ENCODE peak calls at places on chromosomes 1 and 21, in eight cellular contexts. E is adipocyte, V is fibroblast of lung, X is GM23248, Y is neural progenitor cell, S is neuronal stem cell, D is colonic mucosa, Z is H9. L is an unnamed sample.
A peak's percentile ranks its signal among the peaks of the same experiment; 100 is the strongest.

GRCh38 chr1:189962171-189962570 is 515.5 kb downstream of the BRINP3 start:
- DNase-seq in E (peak; percentile 92), V (peak; percentile 91), X (peak; percentile 6), Y (no peak), S (no peak), D (no peak), Z (no peak), L (no peak)

GRCh38 chr1:204359474-204360255 is at the start of gene PLEKHA6:
- DNase-seq in E (peak; percentile 69), V (peak; percentile 33), X (peak; percentile 73), Y (peak; percentile 71), S (no peak), D (no peak), Z (no peak), L (peak; percentile 88)

GRCh38 chr1:228243093-228243492 is 35.2 kb downstream of the OBSCN start:
- DNase-seq in E (no peak), V (no peak), X (no peak), Y (no peak), S (no peak), D (no peak), Z (no peak), L (no peak)

GRCh38 chr1:16978589-16979474 is 1.6 kb downstream of the MFAP2 start:
- DNase-seq in E (peak; percentile 94), V (peak; percentile 95), X (peak; percentile 96), Y (peak; percentile 23), S (no peak), D (peak; percentile 37), Z (no peak), L (peak; percentile 84)

GRCh38 chr1:64482128-64482527 is 12.2 kb downstream of the CACHD1 start:
- DNase-seq in E (no peak), V (no peak), X (no peak), Y (no peak), S (no peak), D (no peak), Z (no peak), L (no peak)

GRCh38 chr1:64696879-64697278 is 48.0 kb upstream of the RAVER2 start:
- DNase-seq in E (no peak), V (no peak), X (no peak), Y (no peak), S (no peak), D (no peak), Z (no peak), L (no peak)

GRCh38 chr21:19076031-19076430 is 672.4 kb upstream of the TMPRSS15 start:
- DNase-seq in E (no peak), V (no peak), X (no peak), Y (no peak), S (no peak), D (no peak), Z (peak; percentile 31), L (no peak)

GRCh38 chr1:51100264-51100880 is 1.7 kb upstream of the C1orf185 start:
- DNase-seq in E (peak; percentile 4), V (no peak), X (no peak), Y (no peak), S (no peak), D (no peak), Z (no peak), L (no peak)

GRCh38 chr1:182293119-182293589 is 98.4 kb downstream of the GLUL start:
- DNase-seq in E (no peak), V (no peak), X (no peak), Y (no peak), S (no peak), D (no peak), Z (no peak), L (no peak)

GRCh38 chr1:231903586-231904081 is 277.0 kb downstream of the DISC1 start:
- DNase-seq in E (no peak), V (no peak), X (no peak), Y (no peak), S (no peak), D (no peak), Z (no peak), L (no peak)

GRCh38 chr21:34598931-34599400 is 15.9 kb downstream of the RCAN1 start:
- DNase-seq in E (peak; percentile 2), V (peak; percentile 51), X (peak; percentile 53), Y (no peak), S (no peak), D (no peak), Z (no peak), L (no peak)

GRCh38 chr1:16204634-16205332 is 7.7 kb downstream of the ARHGEF19 start:
- DNase-seq in E (no peak), V (no peak), X (peak; percentile 41), Y (peak; percentile 77), S (no peak), D (peak; percentile 53), Z (peak; percentile 72), L (no peak)

GRCh38 chr1:207821464-207822045 is 69.7 kb downstream of the CD46 start:
- DNase-seq in E (no peak), V (no peak), X (no peak), Y (no peak), S (no peak), D (no peak), Z (no peak), L (no peak)

GRCh38 chr1:180151508-180151907 is 3.2 kb upstream of the QSOX1 start:
- DNase-seq in E (peak; percentile 81), V (peak; percentile 89), X (peak; percentile 81), Y (no peak), S (no peak), D (no peak), Z (no peak), L (no peak)

GRCh38 chr1:157542676-157543075 is 9.6 kb downstream of the FCRL5 start:
- DNase-seq in E (no peak), V (no peak), X (no peak), Y (no peak), S (no peak), D (no peak), Z (no peak), L (peak; percentile 89)

GRCh38 chr1:32874860-32875793 is 4.4 kb upstream of the FNDC5 start:
- DNase-seq in E (no peak), V (no peak), X (no peak), Y (no peak), S (no peak), D (no peak), Z (no peak), L (no peak)

GRCh38 chr1:87686137-87686490 is 357.4 kb downstream of the LMO4 start:
- DNase-seq in E (no peak), V (peak; percentile 62), X (no peak), Y (no peak), S (no peak), D (no peak), Z (no peak), L (no peak)

GRCh38 chr1:30507391-30508174 is 215.8 kb downstream of the MATN1 start:
- DNase-seq in E (no peak), V (no peak), X (no peak), Y (no peak), S (no peak), D (no peak), Z (no peak), L (no peak)

GRCh38 chr1:13775446-13775845 is 75.5 kb downstream of the PRDM2 start:
- DNase-seq in E (no peak), V (no peak), X (peak; percentile 58), Y (no peak), S (no peak), D (no peak), Z (no peak), L (no peak)

GRCh38 chr21:36839123-36839522 is 127.3 kb downstream of the HLCS start:
- DNase-seq in E (peak; percentile 42), V (peak; percentile 70), X (peak; percentile 64), Y (no peak), S (no peak), D (no peak), Z (no peak), L (no peak)

GRCh38 chr1:216815239-216815955 is 92.2 kb upstream of the ESRRG start:
- DNase-seq in E (peak; percentile 61), V (peak; percentile 53), X (no peak), Y (peak; percentile 64), S (peak; percentile 33), D (peak; percentile 18), Z (no peak), L (no peak)

GRCh38 chr1:23908453-23909341 is 4.5 kb downstream of the CNR2 start:
- DNase-seq in E (no peak), V (no peak), X (no peak), Y (no peak), S (no peak), D (no peak), Z (no peak), L (no peak)

GRCh38 chr1:25546193-25546592 is 2.8 kb downstream of the LDLRAP1 start:
- DNase-seq in E (no peak), V (no peak), X (no peak), Y (no peak), S (no peak), D (no peak), Z (no peak), L (no peak)
- H3K4me1 ChIP-seq in E (peaks cover 30% of the 10 kb centered on the region), V (peaks cover 20% of the 10 kb centered on the region), X (peaks cover 22% of the 10 kb centered on the region), Y (peaks cover 6% of the 10 kb centered on the region), S (peaks cover 4% of the 10 kb centered on the region), D (peaks cover 27% of the 10 kb centered on the region), Z (peaks cover 3% of the 10 kb centered on the region), L (peaks cover 39% of the 10 kb centered on the region)

DNA sequence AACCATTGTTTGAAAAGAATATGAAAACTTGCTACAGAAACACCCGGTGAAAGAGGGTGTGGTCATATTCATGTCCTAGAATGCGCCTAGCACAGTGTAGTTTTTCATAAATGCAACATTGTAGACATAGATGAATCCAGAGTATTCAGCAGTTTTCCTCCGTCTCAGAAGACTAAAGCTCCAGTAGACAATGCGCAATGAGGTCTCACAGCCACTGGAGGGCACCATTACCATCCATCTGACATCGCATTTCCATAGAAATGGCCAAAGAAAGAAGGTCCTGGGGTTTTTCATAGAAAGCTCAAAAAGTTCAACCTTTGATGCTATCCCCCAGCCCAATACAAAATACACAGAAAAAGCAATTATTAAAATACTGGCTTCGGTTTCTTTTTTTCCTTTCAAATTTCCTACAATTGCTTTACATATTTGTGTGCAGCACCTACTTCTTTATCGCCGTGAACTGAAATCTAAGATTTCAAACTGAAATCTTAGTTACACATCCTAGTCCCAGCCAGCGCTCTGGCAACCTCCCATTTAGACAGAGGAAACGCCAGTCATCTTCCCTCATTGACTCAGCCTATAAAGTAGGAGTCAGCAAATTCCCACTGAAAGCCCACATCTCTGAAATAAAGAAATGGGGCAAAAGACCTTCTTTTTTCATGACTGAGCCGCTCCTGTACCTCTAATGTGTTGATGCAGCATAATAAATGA is 3.9 kb upstream of the CD58 start:
- DNase-seq in E (peak; percentile 90), V (peak; percentile 56), X (peak; percentile 78), Y (peak; percentile 76), S (peak; percentile 61), D (peak; percentile 69), Z (no peak), L (no peak)
- H3K9ac ChIP-seq in E (no peak overlapping the region), V (no peak overlapping the region), X (no peak overlapping the region), Y (no peak overlapping the region), S (no peak overlapping the region), D (no peak overlapping the region), Z (no peak overlapping the region), L (no peak overlapping the region)

GRCh38 chr1:69377507-69377906 is 190.2 kb upstream of the LRRC7 start:
- DNase-seq in E (no peak), V (no peak), X (no peak), Y (no peak), S (no peak), D (no peak), Z (no peak), L (no peak)
- H3K9me3 ChIP-seq in E (peaks cover 3% of the 10 kb centered on the region), V (no peaks in the 10 kb centered on the region), X (no peaks in the 10 kb centered on the region), Y (no peaks in the 10 kb centered on the region), S (no peaks in the 10 kb centered on the region), D (no peaks in the 10 kb centered on the region), Z (no peaks in the 10 kb centered on the region), L (no peaks in the 10 kb centered on the region)

DNA sequence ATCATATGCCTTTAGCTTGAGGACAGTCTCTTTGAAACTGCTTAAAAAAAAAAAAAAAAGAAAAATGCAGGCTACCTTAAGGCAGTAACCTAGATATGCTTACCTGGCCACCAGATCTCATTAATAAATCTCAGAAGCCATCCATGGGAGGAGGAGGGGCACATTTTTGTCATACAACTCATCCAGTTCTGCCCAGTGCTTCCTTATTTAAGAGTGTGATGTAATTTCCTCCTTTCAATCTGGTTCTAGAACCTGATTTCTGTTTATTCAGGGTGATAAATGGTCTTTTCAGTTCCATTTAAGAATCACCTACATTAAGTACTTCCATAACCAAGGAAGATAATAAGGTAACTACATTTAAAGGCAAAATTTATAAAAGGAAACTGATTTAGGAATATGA is 6.1 kb downstream of the ERRFI1 start:
- DNase-seq in E (peak; percentile 52), V (peak; percentile 81), X (peak; percentile 54), Y (no peak), S (no peak), D (peak; percentile 52), Z (no peak), L (no peak)
- H3K4me1 ChIP-seq in E (peaks cover 86% of the 10 kb centered on the region), V (peaks cover 31% of the 10 kb centered on the region), X (peaks cover 83% of the 10 kb centered on the region), Y (peaks cover 96% of the 10 kb centered on the region), S (peaks cover 19% of the 10 kb centered on the region), D (peaks cover 13% of the 10 kb centered on the region), Z (peaks cover 9% of the 10 kb centered on the region), L (peaks cover 43% of the 10 kb centered on the region)

L was measured in kidney.